ENCODE peak calls at places on chromosomes 4 and X, in eight cellular contexts. One of them, this sample, is unnamed.

GRCh38 chrX:19512359-19512758 is 2.9 kb downstream of the MAP3K15 start:
- DNase-seq in left lung: no peak
- DNase-seq in fibroblast of lung: no peak
- DNase-seq in breast epithelium: no peak
- DNase-seq in mammary epithelial cell: no peak
- DNase-seq in tibial artery: no peak
- DNase-seq in heart left ventricle: no peak
- DNase-seq in adipocyte: no peak
- DNase-seq in this sample: no peak

GRCh38 chr4:118921736-118922135 is 33.1 kb downstream of the SYNPO2 start:
- DNase-seq in left lung: no peak
- DNase-seq in mammary epithelial cell: no peak
- DNase-seq in tibial artery: no peak
- DNase-seq in adipocyte: no peak
- DNase-seq in fibroblast of lung: no peak
- DNase-seq in heart left ventricle: no peak
- DNase-seq in breast epithelium: no peak
- DNase-seq in this sample: no peak

GRCh38 chrX:70878925-70879324 is 29.6 kb downstream of the TEX11 start:
- DNase-seq in mammary epithelial cell: no peak
- DNase-seq in adipocyte: no peak
- DNase-seq in tibial artery: no peak
- DNase-seq in fibroblast of lung: no peak
- DNase-seq in heart left ventricle: no peak
- DNase-seq in breast epithelium: no peak
- DNase-seq in left lung: no peak
- DNase-seq in this sample: no peak

GRCh38 chr4:44629280-44629866 is 22.1 kb downstream of the YIPF7 start:
- DNase-seq in breast epithelium: no peak
- DNase-seq in tibial artery: no peak
- DNase-seq in adipocyte: peak; percentile 75
- DNase-seq in heart left ventricle: no peak
- DNase-seq in mammary epithelial cell: peak; percentile 49
- DNase-seq in fibroblast of lung: peak; percentile 45
- DNase-seq in left lung: no peak
- DNase-seq in this sample: peak; percentile 67

GRCh38 chrX:20913760-20914159 is 460.5 kb upstream of the CNKSR2 start:
- DNase-seq in fibroblast of lung: no peak
- DNase-seq in heart left ventricle: no peak
- DNase-seq in mammary epithelial cell: no peak
- DNase-seq in tibial artery: no peak
- DNase-seq in left lung: no peak
- DNase-seq in breast epithelium: no peak
- DNase-seq in adipocyte: peak; percentile 0
- DNase-seq in this sample: peak; percentile 75

GRCh38 chr4:3059090-3059428 is 15.3 kb downstream of the HTT-AS start:
- DNase-seq in breast epithelium: no peak
- DNase-seq in mammary epithelial cell: no peak
- DNase-seq in fibroblast of lung: no peak
- DNase-seq in heart left ventricle: no peak
- DNase-seq in left lung: no peak
- DNase-seq in tibial artery: no peak
- DNase-seq in adipocyte: no peak
- DNase-seq in this sample: no peak

GRCh38 chrX:16604300-16604699 is 45.7 kb upstream of the S100G start:
- DNase-seq in adipocyte: no peak
- DNase-seq in left lung: no peak
- DNase-seq in breast epithelium: no peak
- DNase-seq in tibial artery: no peak
- DNase-seq in fibroblast of lung: no peak
- DNase-seq in heart left ventricle: no peak
- DNase-seq in mammary epithelial cell: no peak
- DNase-seq in this sample: no peak

GRCh38 chr4:69470561-69470960 is 25.1 kb downstream of the UGT2B4 start:
- DNase-seq in mammary epithelial cell: no peak
- DNase-seq in adipocyte: no peak
- DNase-seq in tibial artery: no peak
- DNase-seq in fibroblast of lung: no peak
- DNase-seq in left lung: no peak
- DNase-seq in breast epithelium: no peak
- DNase-seq in heart left ventricle: no peak
- DNase-seq in this sample: no peak

GRCh38 chr4:1366371-1367229 is 19.6 kb downstream of the UVSSA start:
- DNase-seq in heart left ventricle: no peak
- DNase-seq in left lung: peak; percentile 67
- DNase-seq in breast epithelium: no peak
- DNase-seq in fibroblast of lung: no peak
- DNase-seq in mammary epithelial cell: no peak
- DNase-seq in adipocyte: no peak
- DNase-seq in tibial artery: no peak
- DNase-seq in this sample: no peak

GRCh38 chr4:53861856-53862610 is 202.4 kb downstream of the CHIC2 start:
- DNase-seq in mammary epithelial cell: peak; percentile 67
- DNase-seq in adipocyte: peak; percentile 89
- DNase-seq in heart left ventricle: peak; percentile 36
- DNase-seq in breast epithelium: no peak
- DNase-seq in fibroblast of lung: peak; percentile 93
- DNase-seq in left lung: no peak
- DNase-seq in tibial artery: no peak
- DNase-seq in this sample: no peak

GRCh38 chr4:10687526-10687925 is 3.0 kb upstream of the CLNK start:
- DNase-seq in heart left ventricle: no peak
- DNase-seq in adipocyte: no peak
- DNase-seq in breast epithelium: no peak
- DNase-seq in left lung: no peak
- DNase-seq in fibroblast of lung: no peak
- DNase-seq in mammary epithelial cell: no peak
- DNase-seq in tibial artery: no peak
- DNase-seq in this sample: no peak

GRCh38 chr4:83771113-83771705 is 235.3 kb downstream of the GPAT3 start:
- DNase-seq in adipocyte: peak; percentile 74
- DNase-seq in left lung: peak; percentile 33
- DNase-seq in fibroblast of lung: peak; percentile 29
- DNase-seq in heart left ventricle: peak; percentile 20
- DNase-seq in tibial artery: no peak
- DNase-seq in mammary epithelial cell: peak; percentile 25
- DNase-seq in breast epithelium: no peak
- DNase-seq in this sample: peak; percentile 87

GRCh38 chrX:136768469-136769084 is 12.2 kb downstream of the ARHGEF6 start:
- DNase-seq in left lung: no peak
- DNase-seq in adipocyte: peak; percentile 76
- DNase-seq in tibial artery: peak; percentile 77
- DNase-seq in fibroblast of lung: peak; percentile 92
- DNase-seq in breast epithelium: no peak
- DNase-seq in heart left ventricle: peak; percentile 25
- DNase-seq in mammary epithelial cell: peak; percentile 69
- DNase-seq in this sample: peak; percentile 63

GRCh38 chr4:162131256-162131655 is 32.5 kb downstream of the FSTL5 start:
- DNase-seq in breast epithelium: no peak
- DNase-seq in mammary epithelial cell: peak; percentile 2
- DNase-seq in fibroblast of lung: no peak
- DNase-seq in heart left ventricle: no peak
- DNase-seq in left lung: no peak
- DNase-seq in adipocyte: peak; percentile 53
- DNase-seq in tibial artery: no peak
- DNase-seq in this sample: no peak

GRCh38 chr4:145731026-145731425 is 51.1 kb downstream of the C4orf51 start:
- DNase-seq in adipocyte: no peak
- DNase-seq in left lung: no peak
- DNase-seq in mammary epithelial cell: no peak
- DNase-seq in heart left ventricle: no peak
- DNase-seq in tibial artery: no peak
- DNase-seq in fibroblast of lung: peak; percentile 80
- DNase-seq in breast epithelium: no peak
- DNase-seq in this sample: no peak

GRCh38 chrX:115561605-115562491 is 874 bp downstream of the PLS3 start:
- DNase-seq in fibroblast of lung: peak; percentile 55
- DNase-seq in left lung: peak; percentile 78
- DNase-seq in breast epithelium: peak; percentile 39
- DNase-seq in mammary epithelial cell: peak; percentile 45
- DNase-seq in adipocyte: peak; percentile 65
- DNase-seq in tibial artery: peak; percentile 51
- DNase-seq in heart left ventricle: peak; percentile 49
- DNase-seq in this sample: peak; percentile 87

GRCh38 chr4:153222790-153223417 is 18.7 kb downstream of the TRIM2 start:
- DNase-seq in breast epithelium: no peak
- DNase-seq in fibroblast of lung: peak; percentile 53
- DNase-seq in tibial artery: peak; percentile 54
- DNase-seq in adipocyte: peak; percentile 83
- DNase-seq in left lung: peak; percentile 85
- DNase-seq in heart left ventricle: peak; percentile 53
- DNase-seq in mammary epithelial cell: peak; percentile 41
- DNase-seq in this sample: peak; percentile 84

GRCh38 chr4:89598602-89599001 is 238.4 kb downstream of the SNCA start:
- DNase-seq in tibial artery: no peak
- DNase-seq in left lung: no peak
- DNase-seq in mammary epithelial cell: peak; percentile 11
- DNase-seq in breast epithelium: no peak
- DNase-seq in adipocyte: peak; percentile 44
- DNase-seq in fibroblast of lung: peak; percentile 48
- DNase-seq in heart left ventricle: no peak
- DNase-seq in this sample: no peak

GRCh38 chrX:115324194-115324593 is 34.7 kb downstream of the LUZP4 start:
- DNase-seq in mammary epithelial cell: peak; percentile 35
- DNase-seq in left lung: no peak
- DNase-seq in adipocyte: peak; percentile 55
- DNase-seq in fibroblast of lung: peak; percentile 65
- DNase-seq in breast epithelium: no peak
- DNase-seq in heart left ventricle: no peak
- DNase-seq in tibial artery: peak; percentile 26
- DNase-seq in this sample: no peak

GRCh38 chrX:76172325-76172887 is 456 bp upstream of the PBDC1 start:
- DNase-seq in adipocyte: no peak
- DNase-seq in tibial artery: peak; percentile 17
- DNase-seq in left lung: no peak
- DNase-seq in breast epithelium: no peak
- DNase-seq in mammary epithelial cell: no peak
- DNase-seq in heart left ventricle: no peak
- DNase-seq in fibroblast of lung: no peak
- DNase-seq in this sample: no peak

DNA sequence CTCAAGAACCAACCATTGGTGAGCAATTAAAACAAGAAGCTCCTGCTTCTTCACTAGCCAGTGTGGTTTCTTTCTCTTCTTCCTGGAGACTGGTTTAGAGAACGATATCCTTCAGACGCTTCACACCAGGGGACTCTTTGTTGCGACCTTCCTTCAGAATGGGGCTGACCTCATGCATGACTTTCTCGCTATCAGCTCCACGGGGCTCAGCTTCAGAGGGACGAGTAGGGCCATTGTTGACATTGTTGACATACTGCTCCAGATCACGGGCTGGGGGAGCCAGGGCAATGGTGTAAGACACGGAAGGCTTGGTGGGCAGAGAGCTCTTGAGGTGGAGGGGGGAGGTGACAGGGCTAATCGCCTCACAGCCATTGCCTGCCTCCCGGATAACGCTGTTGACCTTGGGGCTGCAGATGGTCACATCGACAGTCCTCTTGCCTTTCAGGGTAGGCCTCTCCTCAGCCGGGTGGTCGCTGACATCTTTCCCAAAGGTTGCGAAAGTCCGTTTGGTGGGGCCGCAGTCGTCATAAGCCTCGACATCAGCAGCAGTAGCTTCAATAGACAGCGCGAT is 113.8 kb downstream of the PCDH19 start:
- DNase-seq in heart left ventricle: no peak
- DNase-seq in fibroblast of lung: no peak
- DNase-seq in tibial artery: no peak
- DNase-seq in breast epithelium: no peak
- DNase-seq in adipocyte: no peak
- DNase-seq in mammary epithelial cell: no peak
- DNase-seq in left lung: peak; percentile 13
- DNase-seq in this sample: peak; percentile 88
- H3K4me3 ChIP-seq in heart left ventricle: no peak overlapping the region
- H3K4me3 ChIP-seq in fibroblast of lung: no peak overlapping the region
- H3K4me3 ChIP-seq in tibial artery: no peak overlapping the region
- H3K4me3 ChIP-seq in breast epithelium: no peak overlapping the region
- H3K4me3 ChIP-seq in adipocyte: no peak overlapping the region
- H3K4me3 ChIP-seq in mammary epithelial cell: no peak overlapping the region
- H3K4me3 ChIP-seq in left lung: no peak overlapping the region
- H3K4me3 ChIP-seq in this sample: no peak overlapping the region

DNA sequence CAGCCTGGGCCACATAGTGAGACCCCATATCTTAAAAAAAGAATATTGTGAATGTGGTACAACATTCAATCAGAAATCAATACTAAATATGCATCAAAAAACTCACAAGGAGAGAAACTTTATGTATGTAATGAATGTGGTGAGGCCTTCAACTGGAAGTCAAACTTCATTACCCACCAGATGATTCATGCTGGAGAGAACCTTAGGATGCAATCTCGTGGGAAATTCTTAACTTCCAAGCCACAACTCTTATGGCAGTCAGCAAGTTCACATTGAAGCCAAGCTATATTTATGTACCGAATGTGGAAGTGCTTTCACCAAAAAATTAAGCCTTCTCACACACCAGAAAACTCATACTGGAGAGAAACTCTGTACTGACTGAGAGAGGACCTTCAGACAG is 84.5 kb upstream of the UXT start:
- DNase-seq in breast epithelium: no peak
- DNase-seq in mammary epithelial cell: peak; percentile 12
- DNase-seq in fibroblast of lung: peak; percentile 27
- DNase-seq in adipocyte: peak; percentile 10
- DNase-seq in heart left ventricle: no peak
- DNase-seq in left lung: no peak
- DNase-seq in tibial artery: no peak
- DNase-seq in this sample: no peak
- H3K9me3 ChIP-seq in breast epithelium: no peaks in the 10 kb centered on the region
- H3K9me3 ChIP-seq in mammary epithelial cell: no peaks in the 10 kb centered on the region
- H3K9me3 ChIP-seq in fibroblast of lung: no peaks in the 10 kb centered on the region
- H3K9me3 ChIP-seq in adipocyte: no peaks in the 10 kb centered on the region
- H3K9me3 ChIP-seq in heart left ventricle: no peaks in the 10 kb centered on the region
- H3K9me3 ChIP-seq in left lung: no peaks in the 10 kb centered on the region
- H3K9me3 ChIP-seq in tibial artery: no peaks in the 10 kb centered on the region
- H3K9me3 ChIP-seq in this sample: no peaks in the 10 kb centered on the region

GRCh38 chr4:73608677-73609594 is 11.3 kb downstream of the RASSF6 start:
- DNase-seq in fibroblast of lung: peak; percentile 74
- DNase-seq in tibial artery: no peak
- DNase-seq in mammary epithelial cell: peak; percentile 77
- DNase-seq in left lung: no peak
- DNase-seq in heart left ventricle: no peak
- DNase-seq in breast epithelium: peak; percentile 45
- DNase-seq in adipocyte: peak; percentile 36
- DNase-seq in this sample: no peak
- H3K36me3 ChIP-seq in fibroblast of lung: no peaks in the 10 kb centered on the region
- H3K36me3 ChIP-seq in tibial artery: no peaks in the 10 kb centered on the region
- H3K36me3 ChIP-seq in mammary epithelial cell: peaks cover 5% of the 10 kb centered on the region
- H3K36me3 ChIP-seq in left lung: no peaks in the 10 kb centered on the region
- H3K36me3 ChIP-seq in heart left ventricle: no peaks in the 10 kb centered on the region
- H3K36me3 ChIP-seq in breast epithelium: no peaks in the 10 kb centered on the region
- H3K36me3 ChIP-seq in adipocyte: no peaks in the 10 kb centered on the region
- H3K36me3 ChIP-seq in this sample: no peaks in the 10 kb centered on the region

GRCh38 chr4:98493305-98493704 is 165.1 kb downstream of the TSPAN5 start:
- DNase-seq in adipocyte: no peak
- DNase-seq in tibial artery: no peak
- DNase-seq in breast epithelium: no peak
- DNase-seq in heart left ventricle: no peak
- DNase-seq in left lung: no peak
- DNase-seq in fibroblast of lung: no peak
- DNase-seq in mammary epithelial cell: no peak
- DNase-seq in this sample: no peak

GRCh38 chr4:98496446-98496845 is 162.0 kb downstream of the TSPAN5 start:
- DNase-seq in tibial artery: no peak
- DNase-seq in fibroblast of lung: no peak
- DNase-seq in left lung: no peak
- DNase-seq in mammary epithelial cell: no peak
- DNase-seq in heart left ventricle: no peak
- DNase-seq in adipocyte: no peak
- DNase-seq in breast epithelium: no peak
- DNase-seq in this sample: no peak

GRCh38 chr4:98491862-98492554 is 166.4 kb downstream of the TSPAN5 start:
- DNase-seq in left lung: no peak
- DNase-seq in heart left ventricle: no peak
- DNase-seq in breast epithelium: peak; percentile 67
- DNase-seq in mammary epithelial cell: peak; percentile 29
- DNase-seq in adipocyte: peak; percentile 33
- DNase-seq in fibroblast of lung: no peak
- DNase-seq in tibial artery: no peak
- DNase-seq in this sample: no peak
- H3K4me3 ChIP-seq in left lung: no peak overlapping the region
- H3K4me3 ChIP-seq in heart left ventricle: no peak overlapping the region
- H3K4me3 ChIP-seq in breast epithelium: no peak overlapping the region
- H3K4me3 ChIP-seq in mammary epithelial cell: no peak overlapping the region
- H3K4me3 ChIP-seq in adipocyte: no peak overlapping the region
- H3K4me3 ChIP-seq in fibroblast of lung: no peak overlapping the region
- H3K4me3 ChIP-seq in tibial artery: no peak overlapping the region
- H3K4me3 ChIP-seq in this sample: no peak overlapping the region

This sample was measured in endodermal cell.